ENCODE peak calls at places on chromosomes 13 and 19, in seven cellular contexts. H is NCI-H1105; C is GM12865; J is stimulated activated CD8-positive, alpha-beta memory T cell treated with anti-CD3 and anti-CD28 coated beads, Interleukin-4, amount 100 ng/mL, for 1 hour; F is AG10803; Z is HCT116; P is HFFc6. Y is an unnamed sample.

GRCh38 chr13:24911135-24911524 is 147.2 kb downstream of the RNF17 start:
- DNase-seq in F (peak; percentile 40), C (no peak), H (no peak), P (peak; percentile 62), Z (no peak), J (no peak), Y (peak; percentile 23)

GRCh38 chr13:76717092-76717491 is 169.1 kb downstream of the KCTD12 start:
- DNase-seq in H (no peak), P (peak; percentile 68), J (no peak), F (peak; percentile 56), C (no peak), Z (no peak), Y (no peak)

GRCh38 chr19:10517760-10518443 is 655 bp upstream of the S1PR5 start:
- DNase-seq in H (peak; percentile 58), F (peak; percentile 25), C (no peak), J (no peak), Z (no peak), P (peak; percentile 25), Y (no peak)

GRCh38 chr13:98998831-98999634 is 21.2 kb upstream of the DOCK9 start:
- DNase-seq in H (no peak), P (peak; percentile 35), C (peak; percentile 43), J (no peak), F (peak; percentile 93), Z (no peak), Y (no peak)

GRCh38 chr19:42846597-42846996 is 32.9 kb downstream of the PSG1 start:
- DNase-seq in H (no peak), Z (no peak), P (peak; percentile 11), F (no peak), C (no peak), J (no peak), Y (peak; percentile 4)

GRCh38 chr19:50178859-50179537 is 15.9 kb upstream of the IZUMO2 start:
- DNase-seq in P (no peak), F (no peak), J (no peak), C (peak; percentile 89), Z (no peak), H (no peak), Y (no peak)

GRCh38 chr19:18229474-18229873 is 3.2 kb upstream of the PDE4C start:
- DNase-seq in Z (no peak), P (no peak), F (no peak), H (no peak), C (no peak), J (no peak), Y (no peak)

GRCh38 chr13:20869540-20869939 is 33.0 kb downstream of the XPO4 start:
- DNase-seq in J (no peak), C (no peak), P (no peak), Z (no peak), H (no peak), F (peak; percentile 18), Y (no peak)

GRCh38 chr13:30759748-30760147 is 24.4 kb downstream of the ALOX5AP start:
- DNase-seq in F (peak; percentile 17), Z (no peak), J (no peak), P (no peak), C (no peak), H (no peak), Y (no peak)

GRCh38 chr13:67229438-67230242 is 496 bp downstream of the PCDH9 start:
- DNase-seq in C (no peak), P (no peak), Z (no peak), H (no peak), F (no peak), J (no peak), Y (no peak)

GRCh38 chr19:16445238-16446107 is 26.3 kb downstream of the EPS15L1 start:
- DNase-seq in P (peak; percentile 28), C (peak; percentile 86), F (peak; percentile 35), J (no peak), H (no peak), Z (no peak), Y (no peak)

GRCh38 chr13:76792680-76793334 is 93.4 kb downstream of the KCTD12 start:
- DNase-seq in F (peak; percentile 74), P (peak; percentile 57), C (no peak), H (no peak), Z (no peak), J (no peak), Y (peak; percentile 71)

GRCh38 chr19:7869910-7870511 is 4.2 kb downstream of the PRR36 start:
- DNase-seq in C (peak; percentile 77), F (no peak), Z (peak; percentile 79), P (no peak), H (peak; percentile 77), J (no peak), Y (no peak)

GRCh38 chr13:21703846-21704245 is 33.0 kb downstream of the FGF9 start:
- DNase-seq in C (no peak), P (no peak), J (no peak), Z (no peak), H (no peak), F (no peak), Y (no peak)

GRCh38 chr13:111503905-111504695 is 183.7 kb downstream of the TEX29 start:
- DNase-seq in P (no peak), H (no peak), C (no peak), Z (no peak), F (no peak), J (no peak), Y (no peak)

GRCh38 chr13:43297967-43298366 is 274.6 kb downstream of the DNAJC15 start:
- DNase-seq in P (no peak), J (no peak), Z (no peak), F (no peak), C (no peak), H (no peak), Y (no peak)

GRCh38 chr19:40555978-40556689 is 20.5 kb upstream of the SHKBP1 start:
- DNase-seq in F (no peak), Z (no peak), P (no peak), J (no peak), H (no peak), C (no peak), Y (no peak)

GRCh38 chr13:111337206-111337605 is 16.8 kb downstream of the TEX29 start:
- DNase-seq in F (peak; percentile 96), Z (no peak), H (no peak), C (no peak), J (no peak), P (peak; percentile 78), Y (peak; percentile 55)

GRCh38 chr19:31314849-31315620 is 34.2 kb downstream of the TSHZ3 start:
- DNase-seq in C (no peak), F (no peak), H (no peak), J (no peak), Z (no peak), P (no peak), Y (no peak)

GRCh38 chr13:42041684-42042035 is 6.8 kb upstream of the DGKH start:
- DNase-seq in P (peak; percentile 78), Z (no peak), C (peak; percentile 83), F (peak; percentile 62), J (no peak), H (peak; percentile 14), Y (no peak)

GRCh38 chr13:112806761-112807652 is 117.2 kb downstream of the ATP11A start:
- DNase-seq in C (no peak), J (no peak), P (no peak), F (no peak), H (no peak), Z (no peak), Y (no peak)

Y was measured in non-pigmented ciliary epithelial cell.